ENCODE peak calls at places on chromosomes 11 and 22, in five cellular contexts. M is HAP-1, V is psoas muscle, Z is thoracic aorta, Y is neural progenitor cell. H is an unnamed sample. For H3K36me3, the result is how much of the 10 kb centered on the place peaks cover.

GRCh38 chr11:122319011-122319410 is 203.0 kb upstream of the BLID start:
- DNase-seq in Y (no peak), V (no peak), M (no peak), Z (no peak), H (no peak)

GRCh38 chr22:18970180-18970947 is 34.3 kb upstream of the PRODH start:
- DNase-seq in V (peak), M (peak), Z (no peak), Y (peak), H (no peak)

GRCh38 chr11:112554586-112554985 is 293.9 kb upstream of the PLET1 start:
- DNase-seq in M (no peak), Y (no peak), Z (no peak), V (no peak), H (no peak)

GRCh38 chr11:68327586-68328370 is 15.4 kb downstream of the LRP5 start:
- DNase-seq in M (no peak), V (no peak), Y (no peak), Z (no peak), H (no peak)

GRCh38 chr11:23543651-23544216 is 683.5 kb upstream of the CCDC179 start:
- DNase-seq in Z (no peak), Y (no peak), V (no peak), M (no peak), H (no peak)

GRCh38 chr22:41939981-41940852 is 6.7 kb downstream of the CENPM start:
- DNase-seq in V (no peak), Z (no peak), M (no peak), Y (no peak), H (peak)

GRCh38 chr22:42805016-42805997 is 51.8 kb downstream of the ARFGAP3 start:
- DNase-seq in M (no peak), Z (no peak), Y (peak), V (peak), H (peak)

GRCh38 chr11:43937434-43938411 is 4.7 kb upstream of the C11orf96 start:
- DNase-seq in V (no peak), Z (no peak), M (no peak), Y (no peak), H (no peak)

GRCh38 chr11:34732831-34733230 is 111.9 kb downstream of the EHF start:
- DNase-seq in Z (no peak), V (no peak), M (no peak), Y (no peak), H (no peak)

GRCh38 chr11:33445761-33446161 is 188.6 kb downstream of the HIPK3 start:
- DNase-seq in Y (no peak), M (no peak), V (no peak), Z (no peak), H (no peak)

GRCh38 chr11:102685769-102686168 is 19.8 kb downstream of the MMP27 start:
- DNase-seq in V (no peak), Z (no peak), Y (no peak), M (no peak), H (no peak)

GRCh38 chr11:117505285-117505970 is 177.8 kb downstream of the CEP164 start:
- DNase-seq in V (no peak), M (no peak), Z (no peak), Y (no peak), H (no peak)

GRCh38 chr22:47316020-47316419 is 553.6 kb downstream of the TBC1D22A start:
- DNase-seq in Z (no peak), V (no peak), M (no peak), Y (no peak), H (no peak)

GRCh38 chr22:49966716-49967332 is 6.3 kb downstream of the PIM3 start:
- DNase-seq in V (peak), Y (peak), M (no peak), Z (peak), H (peak)

GRCh38 chr22:24225044-24225601 is 19.8 kb downstream of the GGT5 start:
- DNase-seq in V (no peak), M (no peak), Y (no peak), Z (no peak), H (no peak)
- H3K36me3 ChIP-seq in V (under half), M (under half), Y (under half), Z (under half), H (under half)

DNA sequence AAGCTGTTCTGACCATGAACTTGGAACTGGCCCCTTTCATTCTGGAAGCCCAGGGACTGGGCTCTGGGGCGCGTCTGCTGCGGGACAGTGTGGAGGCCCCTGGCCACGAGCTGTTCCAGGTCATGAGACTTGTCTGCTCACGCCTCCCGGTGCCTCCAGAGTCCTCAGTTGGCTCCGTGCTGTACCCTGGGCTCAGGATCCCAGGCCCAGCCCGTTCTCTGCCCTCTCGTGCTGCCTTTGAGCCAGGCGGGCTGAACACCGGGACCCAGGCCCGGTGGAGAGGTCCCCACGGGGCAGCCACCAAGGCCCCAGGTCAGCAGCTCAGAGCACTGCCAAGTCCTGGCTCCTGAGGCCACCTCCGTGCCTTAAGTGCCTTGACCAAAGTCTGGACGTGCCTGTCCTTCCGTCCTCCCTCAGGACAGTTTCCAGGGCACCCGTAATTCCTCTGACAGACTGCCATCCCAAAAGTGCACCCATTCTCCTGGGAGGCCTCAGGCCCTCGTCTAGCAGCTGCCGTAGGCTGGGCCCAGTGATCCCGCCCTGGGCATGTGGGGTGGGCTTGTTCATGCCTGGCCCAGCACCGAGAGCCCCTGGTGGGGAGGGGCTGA is 36.3 kb upstream of the PPARA start:
- DNase-seq in Z (no peak), M (no peak), V (peak), Y (no peak), H (peak)
- H3K36me3 ChIP-seq in Z (under half), M (under half), V (under half), Y (under half), H (under half)

GRCh38 chr11:991711-992307 is 44.7 kb downstream of the MUC6 start:
- DNase-seq in Z (no peak), V (no peak), M (no peak), Y (no peak), H (no peak)
- H3K36me3 ChIP-seq in Z (half or more), V (half or more), M (half or more), Y (under half), H (under half)

GRCh38 chr11:71444811-71445210 is 3.4 kb downstream of the DHCR7 start:
- DNase-seq in V (no peak), M (no peak), Y (no peak), Z (no peak), H (no peak)
- H3K36me3 ChIP-seq in V (under half), M (half or more), Y (under half), Z (under half), H (under half)

GRCh38 chr11:119677840-119678239 is 51.2 kb downstream of the NECTIN1 start:
- DNase-seq in V (no peak), Z (no peak), M (no peak), Y (no peak), H (no peak)

GRCh38 chr11:119678351-119678750 is 50.6 kb downstream of the NECTIN1 start:
- DNase-seq in M (no peak), V (no peak), Z (no peak), Y (no peak), H (no peak)

GRCh38 chr11:119673389-119674336 is 55.3 kb downstream of the NECTIN1 start:
- DNase-seq in M (no peak), V (no peak), Y (no peak), Z (no peak), H (peak)

GRCh38 chr11:119672597-119672996 is 56.4 kb downstream of the NECTIN1 start:
- DNase-seq in Z (no peak), Y (no peak), V (no peak), M (no peak), H (no peak)

DNA sequence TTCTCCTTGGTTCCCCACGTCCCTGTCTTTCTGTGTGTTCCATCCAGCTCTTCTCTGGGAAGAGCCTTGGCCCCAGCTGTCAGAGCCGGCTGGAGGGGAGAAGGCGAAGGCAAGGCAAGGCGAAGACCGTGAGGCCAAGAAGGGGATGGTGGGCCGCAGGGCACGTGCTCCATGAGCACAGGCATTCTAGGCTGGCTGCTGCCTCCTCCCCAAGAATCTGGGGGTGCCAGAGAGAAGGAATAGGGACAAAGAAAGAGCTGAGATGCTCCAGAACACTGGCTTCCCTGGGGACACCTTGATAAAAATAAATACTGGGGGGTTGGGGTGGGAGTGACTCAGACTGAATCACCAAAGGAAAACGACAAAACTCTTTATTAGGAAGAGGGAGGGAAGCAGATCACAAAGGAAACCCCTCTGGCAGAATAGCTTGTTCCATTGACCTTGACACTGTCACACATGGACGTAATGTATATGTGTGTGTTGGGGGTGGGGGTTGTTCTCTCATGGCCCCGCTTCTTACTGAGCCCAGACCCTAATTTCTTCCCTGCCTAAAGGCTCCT is 52.5 kb downstream of the NECTIN1 start:
- DNase-seq in V (no peak), Z (no peak), Y (no peak), M (no peak), H (no peak)
- H3K36me3 ChIP-seq in V (under half), Z (under half), Y (under half), M (under half), H (under half)

DNA sequence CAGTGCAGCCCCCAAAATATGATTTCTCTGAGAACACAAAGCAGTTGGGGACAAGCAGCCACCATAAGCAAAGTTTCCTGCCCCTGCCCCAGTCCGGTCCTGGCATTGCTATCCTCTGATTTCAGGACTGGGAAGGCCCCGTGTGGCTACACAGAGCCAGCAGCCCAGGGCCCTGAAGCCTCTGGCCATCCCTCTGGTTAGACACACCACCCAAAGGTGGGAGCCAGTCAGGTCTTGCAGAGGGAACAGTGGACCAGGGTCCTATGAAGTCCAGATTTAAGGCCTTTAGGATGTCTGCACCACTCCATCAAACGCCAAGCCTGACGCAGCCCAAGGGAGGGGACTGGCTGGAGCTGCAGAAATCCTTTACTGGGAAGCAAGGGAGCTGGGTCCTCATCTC is 63.4 kb downstream of the SLC22A12 start:
- DNase-seq in V (no peak), M (no peak), Z (no peak), Y (no peak), H (no peak)
- H3K36me3 ChIP-seq in V (under half), M (under half), Z (under half), Y (under half), H (under half)

H was measured in testis.